ENCODE peak calls at places on chromosomes 2 and 18, in four cellular contexts. X, J, I and C are unnamed samples.

GRCh38 chr2:120768112-120769048 is 32.7 kb downstream of the GLI2 start:
- DNase-seq in X (no peak), I (no peak), J (no peak), C (no peak)

GRCh38 chr2:203636896-203637818 is 69.3 kb upstream of the CD28 start:
- DNase-seq in J (peak; percentile 8), X (no peak), I (no peak), C (peak; percentile 18)

GRCh38 chr2:24050041-24050655 is 607 bp downstream of the FKBP1B start:
- DNase-seq in J (peak; percentile 35), X (no peak), I (no peak), C (peak; percentile 50)

GRCh38 chr2:236965021-236965840 is 120.5 kb upstream of the COPS8 start:
- DNase-seq in J (no peak), I (no peak), X (no peak), C (no peak)

GRCh38 chr18:51617167-51617566 is 419.7 kb upstream of the MEX3C start:
- DNase-seq in X (no peak), J (no peak), I (no peak), C (no peak)

GRCh38 chr2:233217892-233218377 is 33.5 kb upstream of the ATG16L1 start:
- DNase-seq in X (no peak), J (no peak), I (no peak), C (no peak)

GRCh38 chr2:181140414-181140813 is 160.0 kb downstream of the UBE2E3 start:
- DNase-seq in I (no peak), J (no peak), X (no peak), C (peak; percentile 73)

GRCh38 chr2:113232123-113232522 is 46.6 kb downstream of the PAX8 start:
- DNase-seq in X (no peak), I (no peak), J (no peak), C (no peak)

GRCh38 chr2:166361351-166362153 is 14.2 kb downstream of the SCN9A start:
- DNase-seq in X (no peak), I (peak; percentile 36), J (peak; percentile 70), C (peak; percentile 78)

GRCh38 chr18:39406941-39407340 is 1841.3 kb upstream of the CELF4 start:
- DNase-seq in J (no peak), X (no peak), I (no peak), C (no peak)

GRCh38 chr2:66862871-66863650 is 428.1 kb downstream of the MEIS1 start:
- DNase-seq in X (no peak), I (no peak), J (no peak), C (no peak)

GRCh38 chr2:44267269-44268258 is 7.7 kb upstream of the SLC3A1 start:
- DNase-seq in I (peak; percentile 54), J (no peak), X (no peak), C (no peak)

GRCh38 chr2:237590272-237591020 is at the start of gene RAB17:
- DNase-seq in X (no peak), I (peak; percentile 33), J (no peak), C (no peak)

GRCh38 chr2:166675553-166675952 is 181.5 kb upstream of the SCN7A start:
- DNase-seq in J (no peak), I (no peak), X (no peak), C (no peak)

GRCh38 chr18:51655327-51655698 is 457.8 kb upstream of the MEX3C start:
- DNase-seq in X (no peak), I (no peak), J (no peak), C (no peak)

GRCh38 chr2:240604291-240604938 is 17.9 kb downstream of the CAPN10 start:
- DNase-seq in I (peak; percentile 42), J (peak; percentile 91), X (no peak), C (no peak)

GRCh38 chr2:67797801-67798535 is 264.8 kb downstream of the C1D start:
- DNase-seq in X (no peak), I (peak; percentile 26), J (peak; percentile 39), C (peak; percentile 57)